ENCODE peak calls at places on chromosomes 4 and X, in seven cellular contexts. C, V, X, Z, D, W and O are unnamed samples.

GRCh38 chr4:12399781-12400180 is 971.1 kb upstream of the HS3ST1 start:
- DNase-seq in C (no peak), V (no peak), X (no peak), Z (peak; percentile 11), D (no peak), W (no peak), O (no peak)

GRCh38 chrX:31293409-31293808 is 221.6 kb upstream of the FTHL17 start:
- DNase-seq in C (no peak), V (no peak), X (peak; percentile 39), Z (no peak), D (no peak), W (no peak), O (no peak)

GRCh38 chr4:147617841-147618421 is 734 bp downstream of the TMEM184C start:
- DNase-seq in C (no peak), V (no peak), X (no peak), Z (no peak), D (no peak), W (no peak), O (no peak)

GRCh38 chr4:7675612-7676320 is 241.0 kb upstream of the PSAPL1 start:
- DNase-seq in C (no peak), V (no peak), X (no peak), Z (no peak), D (no peak), W (no peak), O (no peak)

GRCh38 chrX:8139713-8140112 is 31.4 kb downstream of the VCX2 start:
- DNase-seq in C (no peak), V (no peak), X (no peak), Z (peak; percentile 16), D (no peak), W (no peak), O (no peak)

GRCh38 chr4:167100120-167100519 is 134.2 kb downstream of the SPOCK3 start:
- DNase-seq in C (no peak), V (no peak), X (no peak), Z (peak; percentile 24), D (no peak), W (no peak), O (no peak)

GRCh38 chrX:155053656-155054055 is 17.3 kb downstream of the CMC4 start:
- DNase-seq in C (no peak), V (no peak), X (no peak), Z (no peak), D (no peak), W (no peak), O (no peak)

GRCh38 chrX:68440940-68441339 is 7.6 kb upstream of the OPHN1 start:
- DNase-seq in C (peak; percentile 76), V (no peak), X (no peak), Z (peak; percentile 81), D (no peak), W (no peak), O (peak; percentile 8)

GRCh38 chr4:94525993-94526740 is 74.4 kb downstream of the PDLIM5 start:
- DNase-seq in C (no peak), V (no peak), X (no peak), Z (peak; percentile 66), D (no peak), W (no peak), O (no peak)

GRCh38 chr4:85005865-85006377 is 39.4 kb upstream of the WDFY3 start:
- DNase-seq in C (no peak), V (no peak), X (no peak), Z (peak; percentile 94), D (no peak), W (no peak), O (no peak)

GRCh38 chr4:154332681-154333421 is 158.7 kb downstream of the DCHS2 start:
- DNase-seq in C (peak; percentile 23), V (peak; percentile 23), X (peak; percentile 77), Z (peak; percentile 20), D (peak; percentile 26), W (peak; percentile 69), O (no peak)

GRCh38 chr4:29304595-29304994 is 1415.6 kb upstream of the PCDH7 start:
- DNase-seq in C (no peak), V (no peak), X (no peak), Z (peak; percentile 72), D (no peak), W (no peak), O (no peak)

GRCh38 chr4:89146196-89146595 is 34.9 kb downstream of the TIGD2 start:
- DNase-seq in C (no peak), V (no peak), X (no peak), Z (no peak), D (no peak), W (no peak), O (no peak)

GRCh38 chr4:124903995-124904722 is 191.6 kb upstream of the ANKRD50 start:
- DNase-seq in C (peak; percentile 18), V (no peak), X (no peak), Z (peak; percentile 82), D (peak; percentile 5), W (no peak), O (no peak)

GRCh38 chrX:95332530-95332929 is 1352.1 kb upstream of the DIAPH2 start:
- DNase-seq in C (no peak), V (no peak), X (no peak), Z (no peak), D (no peak), W (no peak), O (no peak)

GRCh38 chrX:130125090-130125489 is 14.8 kb upstream of the ELF4 start:
- DNase-seq in C (peak; percentile 79), V (no peak), X (no peak), Z (peak; percentile 74), D (no peak), W (no peak), O (peak; percentile 50)

GRCh38 chr4:26242451-26242850 is 78.4 kb upstream of the RBPJ start:
- DNase-seq in C (no peak), V (no peak), X (no peak), Z (no peak), D (no peak), W (no peak), O (no peak)

GRCh38 chr4:148253748-148254147 is 188.5 kb downstream of the NR3C2 start:
- DNase-seq in C (no peak), V (no peak), X (no peak), Z (no peak), D (no peak), W (no peak), O (no peak)

GRCh38 chr4:121428721-121429120 is 47.9 kb upstream of the QRFPR start:
- DNase-seq in C (no peak), V (no peak), X (no peak), Z (peak; percentile 60), D (no peak), W (no peak), O (no peak)

GRCh38 chr4:8045909-8046308 is 106.2 kb upstream of the AFAP1 start:
- DNase-seq in C (no peak), V (no peak), X (no peak), Z (no peak), D (no peak), W (peak; percentile 50), O (no peak)

GRCh38 chrX:16258936-16259335 is 91.7 kb downstream of the MAGEB17 start:
- DNase-seq in C (no peak), V (no peak), X (no peak), Z (peak; percentile 5), D (no peak), W (no peak), O (no peak)

GRCh38 chr4:142044271-142044670 is 407.9 kb downstream of the IL15 start:
- DNase-seq in C (no peak), V (no peak), X (no peak), Z (peak; percentile 31), D (no peak), W (no peak), O (no peak)

GRCh38 chrX:151631822-151632221 is 63.4 kb upstream of the PRRG3 start:
- DNase-seq in C (no peak), V (no peak), X (no peak), Z (no peak), D (no peak), W (no peak), O (no peak)

GRCh38 chr4:57064120-57064519 is 46.1 kb downstream of the IGFBP7 start:
- DNase-seq in C (no peak), V (no peak), X (no peak), Z (no peak), D (no peak), W (no peak), O (no peak)

GRCh38 chr4:13966241-13967195 is 339.0 kb upstream of the BOD1L1 start:
- DNase-seq in C (no peak), V (no peak), X (no peak), Z (peak; percentile 64), D (no peak), W (peak; percentile 19), O (no peak)

GRCh38 chr4:144787365-144788263 is 141.7 kb downstream of the HHIP start:
- DNase-seq in C (no peak), V (no peak), X (peak; percentile 21), Z (peak; percentile 67), D (peak; percentile 14), W (no peak), O (no peak)

GRCh38 chr4:55169352-55169959 is 44.1 kb upstream of the KDR start:
- DNase-seq in C (no peak), V (no peak), X (no peak), Z (peak; percentile 53), D (no peak), W (peak; percentile 31), O (no peak)

GRCh38 chr4:160406426-160406825 is 1303.5 kb downstream of the RAPGEF2 start:
- DNase-seq in C (no peak), V (no peak), X (no peak), Z (no peak), D (no peak), W (no peak), O (no peak)

GRCh38 chr4:153409924-153410501 is 56.1 kb upstream of the TMEM131L start:
- DNase-seq in C (no peak), V (no peak), X (no peak), Z (peak; percentile 9), D (no peak), W (no peak), O (no peak)

GRCh38 chrX:154505726-154506125 is 10.3 kb downstream of the FAM3A start:
- DNase-seq in C (no peak), V (no peak), X (no peak), Z (peak; percentile 49), D (no peak), W (no peak), O (no peak)

GRCh38 chrX:51608071-51608470 is 10.6 kb downstream of the CENPVL3 start:
- DNase-seq in C (no peak), V (no peak), X (peak; percentile 6), Z (no peak), D (no peak), W (no peak), O (no peak)

GRCh38 chrX:70535198-70535597 is 90.6 kb downstream of the DLG3 start:
- DNase-seq in C (no peak), V (no peak), X (no peak), Z (no peak), D (no peak), W (no peak), O (no peak)

GRCh38 chr4:182074842-182075241 is 168.4 kb upstream of the TENM3 start:
- DNase-seq in C (no peak), V (no peak), X (no peak), Z (no peak), D (no peak), W (no peak), O (no peak)

GRCh38 chr4:74540193-74540592 is 95.3 kb downstream of the AREG start:
- DNase-seq in C (no peak), V (no peak), X (no peak), Z (peak; percentile 72), D (no peak), W (no peak), O (no peak)

GRCh38 chr4:11053601-11054000 is 369.0 kb upstream of the CLNK start:
- DNase-seq in C (no peak), V (no peak), X (no peak), Z (no peak), D (no peak), W (no peak), O (no peak)

GRCh38 chr4:99507762-99508161 is 3.1 kb upstream of the C4orf17 start:
- DNase-seq in C (no peak), V (no peak), X (no peak), Z (no peak), D (no peak), W (no peak), O (no peak)